ENCODE peak calls at places on chromosomes 13 and 19, in four cellular contexts. Y is transverse colon, V is HCT116, E is HAP-1. H is an unnamed sample. For H3K36me3 and H3K4me1, the result is how much of the 10 kb centered on the place peaks cover.

GRCh38 chr19:2199215-2199614 is 35.5 kb downstream of the DOT1L start:
- DNase-seq in V (no peak), E (no peak), Y (no peak), H (no peak)

GRCh38 chr13:47454986-47455385 is 546.1 kb downstream of the SUCLA2 start:
- DNase-seq in E (no peak), Y (no peak), V (no peak), H (no peak)

GRCh38 chr19:35785087-35785627 is 9.8 kb downstream of the ARHGAP33 start:
- DNase-seq in V (no peak), E (no peak), Y (no peak), H (no peak)

GRCh38 chr13:105346141-105346766 is 1189.2 kb downstream of the EFNB2 start:
- DNase-seq in Y (no peak), E (no peak), V (peak), H (no peak)

GRCh38 chr13:35879111-35879510 is 252.1 kb downstream of the DCLK1 start:
- DNase-seq in V (no peak), E (no peak), Y (no peak), H (no peak)

GRCh38 chr19:3548594-3548993 is 8.8 kb downstream of the MFSD12 start:
- DNase-seq in E (no peak), Y (no peak), V (no peak), H (no peak)

GRCh38 chr19:1252818-1253513 is 4.6 kb downstream of the MIDN start:
- DNase-seq in E (no peak), V (no peak), Y (peak), H (peak)

GRCh38 chr13:23658929-23659541 is 88.8 kb downstream of the TNFRSF19 start:
- DNase-seq in E (no peak), Y (peak), V (no peak), H (no peak)

GRCh38 chr13:32877491-32877890 is 138.7 kb upstream of the KL start:
- DNase-seq in Y (no peak), V (no peak), E (no peak), H (no peak)

GRCh38 chr13:99193152-99193551 is 7.5 kb upstream of the UBAC2 start:
- DNase-seq in E (no peak), V (no peak), Y (no peak), H (no peak)

DNA sequence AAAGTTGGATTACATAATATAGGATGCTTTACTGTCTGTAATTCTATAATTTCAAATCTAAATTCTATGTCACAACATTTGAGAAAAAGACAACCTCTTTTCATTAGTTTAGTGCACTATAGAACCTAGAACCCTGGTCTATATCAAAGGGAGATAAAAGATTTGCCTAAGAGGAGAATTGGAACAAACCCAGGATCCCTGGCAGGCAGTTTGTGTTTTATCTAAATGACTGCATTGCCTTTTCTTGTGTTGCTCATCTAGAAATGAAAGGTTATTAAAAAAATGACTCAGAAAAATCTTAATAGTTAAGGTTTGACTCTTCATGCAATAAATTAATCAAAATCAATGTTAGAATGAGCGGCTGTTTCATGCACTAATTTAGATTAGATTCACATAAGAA is 96.7 kb downstream of the PCDH9 start:
- DNase-seq in V (no peak), Y (no peak), E (no peak), H (no peak)
- H3K36me3 ChIP-seq in V (under half), Y (under half), E (under half), H (under half)

DNA sequence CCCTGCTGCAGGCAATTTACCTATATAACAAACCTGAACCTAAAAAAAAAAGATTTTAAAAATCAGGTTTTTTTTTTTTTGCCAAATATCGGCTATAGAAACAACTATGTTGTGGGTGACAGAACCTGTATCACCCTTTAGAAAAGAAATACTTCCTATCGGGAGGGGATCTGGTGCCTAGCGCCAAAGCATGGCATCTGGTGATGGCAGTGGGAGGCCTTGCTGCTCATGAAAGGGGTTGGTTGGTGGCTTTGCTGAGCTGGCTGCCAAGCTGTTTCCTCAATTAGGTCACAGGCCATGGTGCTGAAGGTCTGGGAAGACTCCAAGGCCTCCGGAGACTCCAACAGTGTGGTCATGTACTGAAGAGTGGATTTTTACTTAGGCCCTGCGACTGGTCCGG is 328.5 kb downstream of the KLF5 start:
- DNase-seq in V (no peak), E (no peak), Y (no peak), H (no peak)
- H3K4me1 ChIP-seq in V (under half), E (under half), Y (under half), H (under half)

GRCh38 chr19:47000373-47000772 is 19.3 kb upstream of the NPAS1 start:
- DNase-seq in Y (no peak), V (no peak), E (no peak), H (no peak)

GRCh38 chr19:46999377-46999776 is 20.3 kb upstream of the NPAS1 start:
- DNase-seq in Y (no peak), E (no peak), V (no peak), H (no peak)

GRCh38 chr19:47001584-47001983 is 18.1 kb upstream of the NPAS1 start:
- DNase-seq in V (no peak), E (no peak), Y (no peak), H (no peak)

GRCh38 chr19:46998445-46999142 is 21.0 kb upstream of the NPAS1 start:
- DNase-seq in V (no peak), E (no peak), Y (no peak), H (no peak)

GRCh38 chr19:46999878-47000277 is 19.8 kb upstream of the NPAS1 start:
- DNase-seq in Y (no peak), V (no peak), E (no peak), H (no peak)
- H3K36me3 ChIP-seq in Y (under half), V (under half), E (under half), H (under half)

GRCh38 chr19:55649579-55650557 is 1.9 kb downstream of the CCDC106 start:
- DNase-seq in E (no peak), Y (no peak), V (no peak), H (no peak)
- H3K4me1 ChIP-seq in E (under half), Y (under half), V (under half), H (under half)

GRCh38 chr13:74036373-74036772 is 97.8 kb downstream of the KLF12 start:
- DNase-seq in E (no peak), Y (no peak), V (no peak), H (no peak)
- H3K36me3 ChIP-seq in E (under half), Y (under half), V (under half), H (under half)

GRCh38 chr13:114026128-114026880 is 52.4 kb upstream of the C13orf46 start:
- DNase-seq in V (no peak), E (no peak), Y (no peak), H (no peak)

GRCh38 chr13:114025432-114026127 is 51.7 kb upstream of the C13orf46 start:
- DNase-seq in E (no peak), V (no peak), Y (peak), H (no peak)

GRCh38 chr13:114027046-114027760 is 53.3 kb upstream of the C13orf46 start:
- DNase-seq in V (no peak), Y (no peak), E (no peak), H (no peak)

GRCh38 chr13:114029866-114030625 is 56.2 kb upstream of the C13orf46 start:
- DNase-seq in Y (no peak), E (no peak), V (no peak), H (no peak)

GRCh38 chr13:114027826-114028225 is 54.0 kb upstream of the C13orf46 start:
- DNase-seq in Y (no peak), V (no peak), E (no peak), H (no peak)
- H3K4me1 ChIP-seq in Y (under half), V (under half), E (under half), H (under half)

DNA sequence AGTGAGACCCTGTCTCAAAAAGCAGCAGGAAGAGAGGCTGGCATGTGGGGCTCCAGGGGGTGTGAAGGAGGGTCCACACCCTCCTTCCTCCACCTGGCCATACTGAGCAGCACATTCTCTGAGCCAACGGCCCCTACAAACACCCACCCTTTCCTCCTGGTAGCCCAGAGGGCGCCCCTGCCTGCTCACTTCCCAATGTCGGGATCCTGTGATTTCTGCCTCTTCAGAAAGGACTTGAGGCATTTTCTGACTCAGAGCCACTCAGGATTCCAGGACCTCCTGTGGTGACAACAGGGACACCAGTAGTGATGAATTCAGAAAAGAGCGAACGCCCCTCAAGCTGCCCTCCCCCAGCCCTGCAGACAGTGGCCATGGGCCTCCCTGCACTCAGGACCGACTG is 36.9 kb upstream of the LDLR start:
- DNase-seq in Y (no peak), V (no peak), E (no peak), H (no peak)
- H3K36me3 ChIP-seq in Y (under half), V (under half), E (under half), H (under half)

GRCh38 chr13:51659276-51660127 is 75.2 kb downstream of the WDFY2 start:
- DNase-seq in E (no peak), V (no peak), Y (no peak), H (no peak)
- H3K4me1 ChIP-seq in E (under half), V (under half), Y (under half), H (under half)

GRCh38 chr19:51639916-51640315 is 6.7 kb downstream of the SIGLEC14 start:
- DNase-seq in E (no peak), Y (no peak), V (no peak), H (no peak)
- H3K36me3 ChIP-seq in E (under half), Y (under half), V (under half), H (under half)